ENCODE peak calls at places on chromosomes 11 and 22, in eight cellular contexts. C is kidney, M is colonic mucosa, A is AG04450, O is H9, K is K562, V is uterus, S is substantia nigra. H is an unnamed sample.

GRCh38 chr22:20808844-20809243 is 34.9 kb downstream of the SERPIND1 start:
- DNase-seq in K (no peak), O (no peak), M (no peak), S (no peak), C (no peak), V (no peak), A (no peak), H (no peak)

GRCh38 chr22:47195676-47196492 is 433.4 kb downstream of the TBC1D22A start:
- DNase-seq in O (no peak), M (peak), A (no peak), V (no peak), C (peak), K (no peak), S (no peak), H (no peak)

GRCh38 chr11:62921573-62922188 is 518 bp upstream of the CHRM1 start:
- DNase-seq in K (peak), S (no peak), V (no peak), C (no peak), O (no peak), A (no peak), M (peak), H (peak)

GRCh38 chr11:36412781-36413383 is 97.2 kb downstream of the TRAF6 start:
- DNase-seq in S (no peak), V (no peak), A (peak), C (no peak), M (no peak), O (no peak), K (no peak), H (no peak)

GRCh38 chr11:95985174-95985808 is 61.4 kb upstream of the MTMR2 start:
- DNase-seq in M (no peak), C (no peak), V (no peak), S (no peak), A (no peak), O (no peak), K (no peak), H (no peak)

GRCh38 chr11:125358254-125358840 is 137.7 kb downstream of the FEZ1 start:
- DNase-seq in A (no peak), K (no peak), M (no peak), O (no peak), C (no peak), V (no peak), S (no peak), H (no peak)

GRCh38 chr11:26043665-26044064 is 288.3 kb upstream of the ANO3 start:
- DNase-seq in S (no peak), O (no peak), M (no peak), C (no peak), A (no peak), K (no peak), V (no peak), H (no peak)

GRCh38 chr11:19079643-19080440 is 19.3 kb upstream of the MRGPRX2 start:
- DNase-seq in V (peak), A (no peak), O (no peak), C (no peak), S (no peak), M (peak), K (no peak), H (peak)

GRCh38 chr11:120179071-120179672 is 31.7 kb upstream of the OAF start:
- DNase-seq in C (peak), A (no peak), K (no peak), M (peak), O (no peak), V (no peak), S (no peak), H (no peak)

GRCh38 chr11:6602096-6602940 is 1.1 kb downstream of the RRP8 start:
- DNase-seq in K (no peak), O (no peak), A (no peak), C (no peak), S (no peak), M (peak), V (no peak), H (no peak)

GRCh38 chr11:83272627-83273026 is 13.5 kb downstream of the CCDC90B start:
- DNase-seq in C (no peak), O (no peak), K (no peak), A (no peak), V (no peak), M (no peak), S (no peak), H (no peak)

GRCh38 chr11:6733326-6734030 is 38.3 kb downstream of the OR2AG2 start:
- DNase-seq in A (no peak), K (no peak), S (no peak), C (no peak), M (no peak), V (no peak), O (no peak), H (no peak)

GRCh38 chr11:19827399-19828135 is 114.9 kb downstream of the NAV2 start:
- DNase-seq in M (peak), K (no peak), V (no peak), A (no peak), O (peak), S (no peak), C (no peak), H (no peak)

GRCh38 chr11:73178092-73178539 is 36.0 kb upstream of the FCHSD2 start:
- DNase-seq in V (peak), S (peak), O (peak), M (peak), K (peak), C (peak), A (peak), H (peak)

GRCh38 chr11:35014352-35014751 is 97.9 kb downstream of the PDHX start:
- DNase-seq in A (peak), M (no peak), S (no peak), K (no peak), V (no peak), O (no peak), C (no peak), H (no peak)

GRCh38 chr11:125835748-125836147 is 2.6 kb downstream of the PATE4 start:
- DNase-seq in V (no peak), M (no peak), C (no peak), O (no peak), K (no peak), A (no peak), S (no peak), H (no peak)

GRCh38 chr11:86980397-86980796 is 25.2 kb upstream of the FZD4 start:
- DNase-seq in M (no peak), S (no peak), C (no peak), K (no peak), V (no peak), A (no peak), O (no peak), H (no peak)
- H3K27ac ChIP-seq in M (no peak), S (no peak), C (peak), K (no peak), V (no peak), A (no peak), O (no peak), H (no peak)

GRCh38 chr22:31630331-31631329 is 31.4 kb downstream of the PISD start:
- DNase-seq in M (peak), A (no peak), O (peak), C (peak), V (peak), S (peak), K (peak), H (peak)

GRCh38 chr22:31631381-31631780 is 30.6 kb downstream of the PISD start:
- DNase-seq in S (no peak), K (no peak), V (no peak), C (no peak), A (no peak), M (no peak), O (no peak), H (no peak)

GRCh38 chr22:31628362-31628761 is 33.7 kb downstream of the PISD start:
- DNase-seq in M (no peak), K (no peak), S (no peak), O (no peak), V (no peak), A (no peak), C (no peak), H (no peak)

GRCh38 chr22:31628969-31629723 is 32.9 kb downstream of the PISD start:
- DNase-seq in O (peak), C (no peak), S (no peak), M (no peak), K (peak), A (no peak), V (no peak), H (peak)

DNA sequence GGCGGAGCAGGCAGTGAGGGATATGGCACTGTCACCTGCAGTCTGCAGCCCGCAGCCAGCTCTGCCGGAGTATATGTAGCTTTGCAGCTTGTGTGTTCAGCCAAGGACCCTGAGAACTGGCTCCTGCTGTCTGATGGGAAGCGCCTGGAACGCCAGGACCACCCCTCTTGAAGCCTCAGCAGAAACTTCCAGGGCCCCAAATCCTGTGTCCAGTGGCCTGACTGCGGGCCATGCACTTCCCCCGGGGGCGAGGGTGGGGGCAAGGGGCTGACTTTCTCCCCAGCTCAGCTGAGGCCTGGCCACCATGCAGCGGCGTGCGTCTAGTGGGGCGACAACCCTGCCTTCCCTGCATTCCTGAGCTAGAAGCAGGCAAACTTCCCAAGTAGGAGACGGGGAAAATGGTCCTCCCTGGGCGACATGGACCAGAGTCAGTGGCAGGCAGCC is 32.3 kb downstream of the PISD start:
- DNase-seq in K (no peak), A (no peak), S (no peak), V (no peak), C (no peak), M (no peak), O (no peak), H (no peak)
- H3K27ac ChIP-seq in K (peak), A (peak), S (peak), V (peak), C (peak), M (peak), O (no peak), H (peak)

GRCh38 chr11:64089493-64089892 is 53.8 kb downstream of the FLRT1 start:
- DNase-seq in M (no peak), S (no peak), C (no peak), O (no peak), K (no peak), A (no peak), V (no peak), H (no peak)
- H3K27ac ChIP-seq in M (no peak), S (peak), C (no peak), O (no peak), K (no peak), A (no peak), V (no peak), H (peak)

DNA sequence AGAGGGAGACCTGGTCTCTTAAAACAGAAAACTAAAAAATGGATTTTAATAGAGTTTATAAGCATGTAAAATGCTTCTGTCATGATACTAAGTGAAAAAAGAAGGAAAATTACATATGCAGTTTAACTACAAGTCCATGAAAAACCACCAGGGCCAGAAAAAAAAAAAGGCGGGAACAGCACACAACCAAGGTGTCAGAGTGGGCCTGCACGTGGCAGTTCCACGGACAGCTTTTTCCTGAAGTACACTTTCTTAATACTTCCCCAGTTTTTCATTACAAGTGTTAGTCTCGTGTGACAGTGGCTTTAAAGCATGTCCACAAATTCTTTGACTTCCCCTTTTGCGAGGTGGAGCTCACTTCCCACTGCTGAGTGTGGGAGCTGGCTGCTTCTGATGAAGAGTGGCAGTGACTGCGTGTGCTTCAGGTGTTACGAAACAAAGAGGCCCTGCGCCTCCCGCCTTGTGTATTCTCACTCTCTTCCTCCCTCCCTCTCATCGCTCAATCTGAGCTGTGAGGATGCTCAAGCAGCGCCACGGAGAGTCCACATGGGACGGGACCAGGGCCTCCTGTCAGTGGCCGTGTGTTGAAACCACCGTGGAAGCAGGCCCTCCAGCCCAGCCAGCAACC is 16.4 kb downstream of the PPM1F start:
- DNase-seq in A (no peak), S (no peak), C (no peak), O (no peak), K (no peak), V (no peak), M (no peak), H (peak)
- H3K27ac ChIP-seq in A (peak), S (peak), C (no peak), O (no peak), K (no peak), V (peak), M (peak), H (peak)

DNA sequence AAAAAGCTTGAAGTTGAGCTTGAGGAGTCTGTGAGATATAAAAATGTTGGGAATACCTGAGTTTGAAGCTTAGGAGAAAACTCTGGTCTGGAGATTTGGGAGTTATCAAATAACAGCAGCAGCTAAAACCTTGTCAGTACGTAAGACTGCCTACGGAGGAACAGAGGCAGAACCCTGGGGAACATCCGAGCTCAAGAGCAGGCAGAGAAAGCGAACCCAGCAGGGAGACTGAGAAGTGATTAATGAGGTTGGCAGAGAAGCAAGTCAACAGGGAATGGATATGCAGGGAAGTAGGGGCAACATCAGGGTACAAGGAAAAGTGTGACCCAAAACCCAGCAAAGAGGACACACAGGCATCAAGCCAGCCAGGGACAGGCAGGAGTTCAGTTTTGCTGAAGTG is 12.6 kb upstream of the MTFP1 start:
- DNase-seq in O (no peak), M (no peak), S (no peak), V (no peak), A (no peak), K (no peak), C (no peak), H (no peak)
- H3K27ac ChIP-seq in O (no peak), M (no peak), S (peak), V (no peak), A (no peak), K (no peak), C (no peak), H (peak)

GRCh38 chr11:104146943-104147342 is 17.0 kb downstream of the PDGFD start:
- DNase-seq in A (no peak), K (no peak), V (no peak), M (no peak), S (no peak), O (no peak), C (no peak), H (no peak)

GRCh38 chr11:104146421-104146820 is 17.5 kb downstream of the PDGFD start:
- DNase-seq in O (no peak), A (no peak), K (no peak), V (no peak), C (no peak), M (no peak), S (no peak), H (no peak)

GRCh38 chr11:104151404-104152204 is 12.3 kb downstream of the PDGFD start:
- DNase-seq in M (no peak), O (no peak), K (no peak), S (no peak), C (no peak), V (no peak), A (no peak), H (no peak)

GRCh38 chr11:104148074-104148473 is 15.9 kb downstream of the PDGFD start:
- DNase-seq in S (no peak), O (no peak), V (no peak), K (no peak), A (no peak), M (no peak), C (no peak), H (no peak)

DNA sequence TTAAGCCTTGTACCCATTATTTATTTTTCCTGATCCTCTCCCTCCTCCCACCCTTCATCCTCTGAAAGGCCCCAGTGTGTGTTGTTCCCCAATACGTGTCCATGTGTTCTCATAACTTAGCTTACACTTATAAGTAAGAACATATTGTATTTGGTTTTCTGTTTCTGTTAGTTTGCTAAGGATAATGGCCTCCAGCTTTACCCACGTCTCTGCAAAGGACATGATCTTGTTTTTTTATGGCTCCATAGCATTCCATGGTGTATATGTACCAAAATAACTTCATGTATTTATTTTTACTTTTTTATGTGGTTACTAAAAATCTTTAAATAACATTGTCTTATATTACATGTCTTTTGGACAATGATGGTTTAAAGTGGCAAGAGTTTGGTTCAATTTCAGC is 15.3 kb downstream of the PDGFD start:
- DNase-seq in V (no peak), S (no peak), O (no peak), K (no peak), M (no peak), A (no peak), C (no peak), H (no peak)
- H3K27ac ChIP-seq in V (no peak), S (no peak), O (no peak), K (no peak), M (no peak), A (no peak), C (no peak), H (no peak)

GRCh38 chr11:117538731-117539130 is 211.1 kb downstream of the CEP164 start:
- DNase-seq in A (no peak), C (no peak), M (no peak), S (no peak), O (no peak), V (peak), K (no peak), H (no peak)
- H3K27ac ChIP-seq in A (no peak), C (no peak), M (no peak), S (peak), O (no peak), V (peak), K (no peak), H (peak)

DNA sequence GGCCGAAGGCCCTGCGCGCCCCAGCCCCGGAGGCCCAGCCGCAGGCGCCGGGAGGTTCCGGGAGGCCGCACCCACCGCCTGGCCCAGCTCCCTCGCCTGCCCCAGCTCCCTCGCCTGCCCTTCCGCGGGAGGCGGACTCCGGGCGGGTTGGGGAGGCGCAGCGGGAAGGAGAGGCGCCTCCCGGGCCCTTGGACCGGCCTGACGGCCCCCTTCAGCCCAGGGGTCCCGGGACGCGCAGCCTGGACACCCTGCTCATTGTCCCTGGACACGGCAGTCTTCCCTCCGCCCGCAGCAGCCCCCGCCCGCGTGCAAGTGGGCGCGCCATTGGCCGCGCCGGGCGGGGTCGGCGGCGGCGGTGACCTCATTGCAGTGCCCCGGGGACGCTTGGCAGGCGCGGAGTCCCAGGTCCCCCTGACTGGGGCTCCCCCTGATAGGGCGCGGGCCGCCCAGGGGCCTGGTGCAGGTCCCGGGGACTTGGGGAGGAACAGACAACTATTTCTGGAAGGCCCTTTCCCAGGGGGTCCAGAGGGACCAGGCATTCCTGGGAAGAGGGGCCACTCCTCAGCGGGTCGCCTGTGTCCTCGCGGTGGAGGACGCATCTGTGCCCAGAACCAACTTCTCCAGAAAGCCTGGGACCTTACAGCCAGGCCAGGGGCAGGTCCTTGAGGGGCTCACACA is 501 bp downstream of the CD151 start:
- DNase-seq in A (no peak), O (no peak), S (no peak), V (peak), M (peak), C (peak), K (peak), H (no peak)
- H3K27ac ChIP-seq in A (peak), O (no peak), S (peak), V (peak), M (peak), C (peak), K (peak), H (peak)

DNA sequence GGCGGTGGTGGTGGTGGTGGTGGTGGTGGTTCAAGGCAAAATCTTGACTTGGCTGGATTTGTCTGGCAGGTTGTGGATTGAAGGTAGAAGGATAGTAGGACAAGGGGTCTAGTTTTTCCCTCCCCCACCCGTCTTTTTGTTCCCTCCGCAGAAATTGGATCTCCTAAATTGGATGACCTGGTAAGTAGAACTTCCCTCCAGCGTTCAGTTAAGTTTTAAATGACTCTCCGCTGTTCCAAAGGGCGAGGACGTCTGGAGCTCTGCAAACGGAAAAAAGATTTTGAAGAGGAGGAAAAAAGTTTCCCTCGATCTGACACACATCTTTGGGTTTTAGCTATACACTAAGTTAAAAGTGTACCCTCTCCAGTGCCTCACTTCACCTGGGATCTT is 422 bp upstream of the LGR4 start:
- DNase-seq in A (no peak), S (no peak), K (no peak), C (no peak), O (no peak), V (no peak), M (no peak), H (no peak)
- H3K27ac ChIP-seq in A (no peak), S (no peak), K (peak), C (peak), O (no peak), V (peak), M (peak), H (no peak)

H was measured in caudate nucleus.